ENCODE peak calls at places on chromosome 11, in five cellular contexts. I is HepG2, L is Panc1, K is SK-N-SH, W is K562. B is an unnamed sample.

GRCh38 chr11:122334546-122335375 is 218.7 kb upstream of the BLID start:
- DNase-seq in I (no peak), L (no peak), K (no peak), W (no peak), B (no peak)

GRCh38 chr11:18720811-18721575 is 5.0 kb downstream of the IGSF22 start:
- DNase-seq in I (no peak), L (no peak), K (peak; percentile 89), W (peak; percentile 72), B (peak; percentile 28)

GRCh38 chr11:103465555-103466140 is 356.4 kb downstream of the DYNC2H1 start:
- DNase-seq in I (no peak), L (no peak), K (no peak), W (no peak), B (no peak)

GRCh38 chr11:60334005-60334620 is 7.1 kb downstream of the MS4A6E start:
- DNase-seq in I (peak; percentile 42), L (peak; percentile 46), K (peak; percentile 47), W (peak; percentile 58), B (peak; percentile 73)

GRCh38 chr11:59560290-59560701 is 49.0 kb downstream of the OR4D9 start:
- DNase-seq in I (peak; percentile 81), L (no peak), K (peak; percentile 64), W (peak; percentile 55), B (peak; percentile 85)

GRCh38 chr11:450809-451451 is 851 bp downstream of the PTDSS2 start:
- DNase-seq in I (peak; percentile 70), L (no peak), K (peak; percentile 69), W (peak; percentile 45), B (peak; percentile 38)

GRCh38 chr11:126113515-126113957 is 50.9 kb upstream of the CDON start:
- DNase-seq in I (peak; percentile 84), L (peak; percentile 51), K (peak; percentile 61), W (no peak), B (peak; percentile 44)

GRCh38 chr11:120181446-120181992 is 29.3 kb upstream of the OAF start:
- DNase-seq in I (no peak), L (no peak), K (no peak), W (no peak), B (no peak)

GRCh38 chr11:113213549-113213948 is 100.8 kb upstream of the TTC12 start:
- DNase-seq in I (no peak), L (no peak), K (no peak), W (no peak), B (no peak)

GRCh38 chr11:19679952-19680823 is 32.4 kb upstream of the NAV2 start:
- DNase-seq in I (no peak), L (peak; percentile 86), K (peak; percentile 60), W (no peak), B (peak; percentile 75)

GRCh38 chr11:8389034-8389996 is 125.6 kb upstream of the LMO1 start:
- DNase-seq in I (peak; percentile 76), L (no peak), K (no peak), W (no peak), B (no peak)

GRCh38 chr11:80899381-80899780 is 1458.6 kb upstream of the TENM4 start:
- DNase-seq in I (no peak), L (no peak), K (no peak), W (no peak), B (no peak)

GRCh38 chr11:79413258-79413657 is 27.6 kb downstream of the TENM4 start:
- DNase-seq in I (no peak), L (no peak), K (peak; percentile 77), W (no peak), B (no peak)

GRCh38 chr11:70627219-70627618 is 228.9 kb downstream of the CTTN start:
- DNase-seq in I (peak; percentile 50), L (no peak), K (no peak), W (no peak), B (no peak)

GRCh38 chr11:57480409-57481137 is 20.2 kb downstream of the RTN4RL2 start:
- DNase-seq in I (peak; percentile 61), L (no peak), K (peak; percentile 82), W (peak; percentile 77), B (no peak)

GRCh38 chr11:34478845-34479663 is 34.5 kb downstream of the ELF5 start:
- DNase-seq in I (no peak), L (no peak), K (peak; percentile 32), W (no peak), B (no peak)

GRCh38 chr11:45146072-45147016 is at the start of gene PRDM11:
- DNase-seq in I (no peak), L (no peak), K (peak; percentile 90), W (peak; percentile 85), B (peak; percentile 18)

GRCh38 chr11:27213232-27213660 is 149.8 kb downstream of the CCDC34 start:
- DNase-seq in I (no peak), L (peak; percentile 64), K (no peak), W (no peak), B (no peak)

GRCh38 chr11:109347304-109347703 is 74.7 kb upstream of the C11orf87 start:
- DNase-seq in I (no peak), L (no peak), K (no peak), W (no peak), B (no peak)

GRCh38 chr11:3010004-3010403 is 17.9 kb upstream of the NAP1L4 start:
- DNase-seq in I (no peak), L (no peak), K (no peak), W (no peak), B (no peak)

GRCh38 chr11:44943696-44944095 is 7.0 kb downstream of the TP53I11 start:
- DNase-seq in I (no peak), L (no peak), K (no peak), W (no peak), B (no peak)

GRCh38 chr11:10414181-10414580 is 40.9 kb upstream of the AMPD3 start:
- DNase-seq in I (no peak), L (no peak), K (no peak), W (no peak), B (no peak)

GRCh38 chr11:105230586-105230985 is 91.0 kb upstream of the CARD18 start:
- DNase-seq in I (no peak), L (no peak), K (no peak), W (no peak), B (no peak)

GRCh38 chr11:97937501-97937900 is 1083.2 kb upstream of the CNTN5 start:
- DNase-seq in I (no peak), L (no peak), K (no peak), W (no peak), B (no peak)

GRCh38 chr11:72078477-72078876 is 1.9 kb downstream of the NUMA1 start:
- DNase-seq in I (no peak), L (no peak), K (no peak), W (no peak), B (no peak)

GRCh38 chr11:64760759-64761417 is 1.1 kb upstream of the PYGM start:
- DNase-seq in I (no peak), L (no peak), K (peak; percentile 30), W (no peak), B (no peak)

GRCh38 chr11:7143908-7144307 is 55.1 kb downstream of the RBMXL2 start:
- DNase-seq in I (no peak), L (peak; percentile 43), K (no peak), W (no peak), B (peak; percentile 8)
- H3K4me1 ChIP-seq in I (no peaks in the 10 kb centered on the region), L (no peaks in the 10 kb centered on the region), K (no peaks in the 10 kb centered on the region), W (no peaks in the 10 kb centered on the region), B (no peaks in the 10 kb centered on the region)

GRCh38 chr11:14554959-14555358 is 34.8 kb upstream of the PSMA1 start:
- DNase-seq in I (no peak), L (no peak), K (no peak), W (no peak), B (no peak)

GRCh38 chr11:14547440-14547839 is 27.3 kb upstream of the PSMA1 start:
- DNase-seq in I (peak; percentile 22), L (no peak), K (no peak), W (no peak), B (no peak)

GRCh38 chr11:14549891-14550290 is 29.7 kb upstream of the PSMA1 start:
- DNase-seq in I (no peak), L (no peak), K (no peak), W (no peak), B (no peak)

GRCh38 chr11:14551380-14551779 is 31.2 kb upstream of the PSMA1 start:
- DNase-seq in I (no peak), L (no peak), K (no peak), W (no peak), B (no peak)

GRCh38 chr11:14552089-14552488 is 31.9 kb upstream of the PSMA1 start:
- DNase-seq in I (no peak), L (no peak), K (no peak), W (no peak), B (no peak)
- TF ChIP-seq SIN3A in I (no peak), L (no peak), K (no peak), W (no peak), B (no peak)

GRCh38 chr11:61691378-61692156 is 11.4 kb downstream of the DAGLA start:
- DNase-seq in I (no peak), L (no peak), K (no peak), W (no peak), B (no peak)

GRCh38 chr11:61694971-61695706 is 14.9 kb downstream of the DAGLA start:
- DNase-seq in I (peak; percentile 44), L (no peak), K (peak; percentile 67), W (no peak), B (no peak)

GRCh38 chr11:61696602-61697001 is 16.4 kb downstream of the DAGLA start:
- DNase-seq in I (no peak), L (no peak), K (no peak), W (no peak), B (no peak)

GRCh38 chr11:61695917-61696316 is 15.7 kb downstream of the DAGLA start:
- DNase-seq in I (no peak), L (no peak), K (peak; percentile 56), W (peak; percentile 58), B (no peak)

DNA sequence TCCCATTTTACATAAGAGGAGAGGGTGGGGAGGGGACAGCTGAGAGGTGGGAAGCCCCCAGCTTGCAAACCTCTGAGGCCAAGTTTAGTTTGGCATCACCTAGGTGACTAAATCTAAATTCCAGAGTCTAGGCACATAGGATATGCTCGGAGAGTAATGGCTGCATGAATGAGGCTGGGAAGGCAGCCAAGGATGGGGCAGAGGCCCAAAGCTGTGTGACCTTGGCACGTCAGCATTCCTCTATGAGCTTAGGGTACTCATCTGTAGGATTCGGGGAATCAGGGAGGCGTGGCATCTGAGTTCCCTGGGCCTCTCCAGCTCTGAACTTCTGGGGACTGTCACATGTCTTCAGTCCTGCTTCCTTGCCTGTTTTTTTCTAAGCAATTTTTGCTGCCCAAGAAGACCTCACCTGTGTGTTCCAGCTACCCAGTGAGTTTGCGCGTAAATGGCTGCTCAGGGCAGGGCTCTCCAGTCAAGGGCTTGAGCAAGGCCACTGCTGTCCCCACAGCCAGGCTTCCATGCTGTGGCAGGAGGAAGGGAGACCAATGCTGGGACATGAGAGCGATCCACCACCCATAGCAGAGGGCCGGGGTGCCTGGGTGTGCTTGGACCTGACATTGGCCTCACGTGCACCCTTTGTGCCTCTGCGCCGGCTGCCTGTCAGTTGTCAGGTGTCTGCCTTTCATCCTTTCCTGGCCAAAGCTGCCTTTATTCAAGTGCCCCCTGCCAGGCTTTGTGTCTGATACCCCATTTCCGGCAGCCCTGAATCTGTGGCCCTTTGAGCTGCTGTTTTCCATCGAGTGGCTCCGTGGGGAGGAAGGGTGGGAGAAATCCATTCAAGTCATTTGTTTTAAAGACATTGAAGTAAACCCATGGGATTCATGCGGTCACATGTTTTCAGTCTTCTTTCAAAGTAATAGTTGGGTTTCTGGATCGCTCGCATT is 14.0 kb downstream of the DAGLA start:
- DNase-seq in I (peak; percentile 72), L (no peak), K (no peak), W (no peak), B (no peak)
- H3K4me1 ChIP-seq in I (peaks cover 41% of the 10 kb centered on the region), L (peaks cover 52% of the 10 kb centered on the region), K (peaks cover 50% of the 10 kb centered on the region), W (peaks cover 13% of the 10 kb centered on the region), B (peaks cover 49% of the 10 kb centered on the region)

DNA sequence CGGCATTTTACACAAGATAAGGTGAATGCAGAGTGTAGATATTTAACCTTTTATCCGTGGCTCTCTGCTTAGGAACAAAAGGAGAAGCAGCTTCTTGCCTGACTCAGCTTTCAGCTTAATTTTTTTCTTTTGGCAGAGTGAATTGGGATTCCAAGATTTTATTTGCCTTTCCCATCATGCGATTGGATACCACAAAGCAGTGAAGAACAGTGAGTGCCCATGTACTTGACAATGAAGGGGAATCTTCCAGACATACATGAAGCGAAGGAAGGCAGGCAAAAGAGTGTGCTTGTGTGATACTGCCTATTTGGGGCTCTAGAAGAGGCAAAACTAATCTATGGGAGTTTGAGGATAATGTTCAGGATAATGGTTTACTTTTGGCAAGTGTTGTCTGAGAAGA is 17.1 kb upstream of the CHKA start:
- DNase-seq in I (no peak), L (no peak), K (no peak), W (no peak), B (no peak)
- TF ChIP-seq SIN3A in I (no peak), L (no peak), K (no peak), W (no peak), B (no peak)

B was measured in HCT116.